ENCODE peak calls at places on chromosomes 7 and 10, in six cellular contexts. J is NCI-H1105; H is fibroblast of the aortic adventitia; Y is heart right ventricle; U is IMR-90; E is CD8-positive, alpha-beta T cell. F is an unnamed sample.

GRCh38 chr10:75287697-75288096 is 51.9 kb upstream of the COMTD1 start:
- DNase-seq in J (no peak), H (no peak), Y (no peak), U (no peak), E (no peak), F (no peak)

GRCh38 chr7:6164491-6164890 is 107.9 kb downstream of the CYTH3 start:
- DNase-seq in J (no peak), H (no peak), Y (peak), U (no peak), E (no peak), F (no peak)

GRCh38 chr7:14020339-14020900 is 31.0 kb upstream of the ETV1 start:
- DNase-seq in J (no peak), H (peak), Y (no peak), U (peak), E (no peak), F (no peak)

GRCh38 chr10:49394933-49395740 is 752 bp downstream of the DRGX start:
- DNase-seq in J (no peak), H (no peak), Y (no peak), U (no peak), E (peak), F (no peak)

GRCh38 chr7:105782391-105783063 is 93.9 kb downstream of the ATXN7L1 start:
- DNase-seq in J (no peak), H (peak), Y (no peak), U (peak), E (no peak), F (no peak)

GRCh38 chr7:81684513-81685262 is 85.2 kb downstream of the HGF start:
- DNase-seq in J (peak), H (peak), Y (peak), U (peak), E (no peak), F (peak)

GRCh38 chr7:8418627-8419245 is 14.7 kb upstream of the NXPH1 start:
- DNase-seq in J (peak), H (peak), Y (no peak), U (peak), E (no peak), F (peak)

GRCh38 chr7:26574476-26574875 is 282.8 kb downstream of the SNX10 start:
- DNase-seq in J (no peak), H (no peak), Y (no peak), U (no peak), E (no peak), F (no peak)

GRCh38 chr10:9024210-9024609 is 969.7 kb downstream of the GATA3 start:
- DNase-seq in J (no peak), H (no peak), Y (no peak), U (no peak), E (no peak), F (no peak)

GRCh38 chr7:93559624-93560491 is 14.7 kb downstream of the CALCR start:
- DNase-seq in J (no peak), H (no peak), Y (no peak), U (no peak), E (no peak), F (no peak)

GRCh38 chr7:74282748-74283459 is 6.3 kb upstream of the CLIP2 start:
- DNase-seq in J (no peak), H (no peak), Y (no peak), U (no peak), E (no peak), F (no peak)

GRCh38 chr7:30422922-30423321 is 55.7 kb downstream of the NOD1 start:
- DNase-seq in J (no peak), H (peak), Y (no peak), U (peak), E (no peak), F (no peak)

GRCh38 chr7:148623586-148624282 is 33.2 kb downstream of the C7orf33 start:
- DNase-seq in J (no peak), H (peak), Y (no peak), U (peak), E (peak), F (no peak)

GRCh38 chr10:62384057-62384446 is 9.9 kb downstream of the ZNF365 start:
- DNase-seq in J (no peak), H (peak), Y (no peak), U (peak), E (peak), F (no peak)

GRCh38 chr10:86222687-86223086 is 143.9 kb downstream of the GRID1 start:
- DNase-seq in J (no peak), H (no peak), Y (no peak), U (no peak), E (no peak), F (no peak)

GRCh38 chr10:1274098-1274745 is 218.0 kb downstream of the WDR37 start:
- DNase-seq in J (no peak), H (no peak), Y (no peak), U (no peak), E (no peak), F (no peak)

GRCh38 chr7:44348851-44349781 is 23.7 kb upstream of the CAMK2B start:
- DNase-seq in J (no peak), H (no peak), Y (no peak), U (no peak), E (no peak), F (no peak)

GRCh38 chr10:61897671-61898434 is 3.6 kb upstream of the ARID5B start:
- DNase-seq in J (no peak), H (peak), Y (no peak), U (peak), E (no peak), F (peak)

GRCh38 chr7:74499835-74500388 is 46.2 kb downstream of the GTF2IRD1 start:
- DNase-seq in J (no peak), H (no peak), Y (no peak), U (no peak), E (no peak), F (no peak)

GRCh38 chr10:32413513-32413912 is 32.4 kb upstream of the CCDC7 start:
- DNase-seq in J (no peak), H (peak), Y (no peak), U (peak), E (no peak), F (no peak)

GRCh38 chr7:41630741-41631140 is 72.1 kb downstream of the INHBA start:
- DNase-seq in J (no peak), H (no peak), Y (no peak), U (no peak), E (no peak), F (no peak)